ENCODE peak calls at places on chromosome 12, in six cellular contexts. P, Z, R, B, M and L are unnamed samples. For H3K27me3 and H3K4me1, the result is how much of the 10 kb centered on the place peaks cover.

GRCh38 chr12:53267309-53268008 is 640 bp upstream of the ESPL1 start:
- DNase-seq in B (no peak), M (no peak), R (peak), Z (no peak), P (no peak), L (peak)

GRCh38 chr12:96190403-96191170 is 3.6 kb upstream of the ELK3 start:
- DNase-seq in P (no peak), Z (no peak), R (peak), M (no peak), B (no peak), L (no peak)

GRCh38 chr12:6550294-6551062 is 5.4 kb downstream of the IFFO1 start:
- DNase-seq in Z (peak), B (peak), P (no peak), R (no peak), M (no peak), L (no peak)

GRCh38 chr12:116183741-116184141 is 93.8 kb downstream of the MED13L start:
- DNase-seq in P (no peak), Z (no peak), R (peak), M (no peak), B (no peak), L (no peak)

GRCh38 chr12:27644446-27644845 is 51.8 kb upstream of the REP15 start:
- DNase-seq in P (peak), B (no peak), R (peak), M (no peak), Z (no peak), L (no peak)

GRCh38 chr12:103632554-103633216 is 45.6 kb downstream of the STAB2 start:
- DNase-seq in B (no peak), R (peak), M (no peak), P (peak), Z (no peak), L (peak)

GRCh38 chr12:106246891-106247730 is 709 bp downstream of the CKAP4 start:
- DNase-seq in P (peak), B (peak), R (peak), M (peak), Z (peak), L (peak)

GRCh38 chr12:54028324-54029201 is at the start of gene HOXC6:
- DNase-seq in Z (no peak), B (no peak), M (no peak), R (peak), P (peak), L (no peak)

GRCh38 chr12:51480978-51481377 is 56.3 kb downstream of the SLC4A8 start:
- DNase-seq in M (no peak), P (no peak), R (no peak), Z (no peak), B (no peak), L (no peak)

GRCh38 chr12:76883151-76883550 is 4.3 kb upstream of the CSRP2 start:
- DNase-seq in B (no peak), M (no peak), R (peak), P (no peak), Z (no peak), L (no peak)

GRCh38 chr12:110658242-110658641 is 30.7 kb downstream of the HVCN1 start:
- DNase-seq in R (no peak), P (no peak), Z (no peak), M (no peak), B (no peak), L (no peak)

GRCh38 chr12:110548678-110549077 is 34.4 kb downstream of the PPTC7 start:
- DNase-seq in P (no peak), Z (no peak), M (no peak), R (peak), B (peak), L (no peak)

GRCh38 chr12:54526800-54527630 is 22.4 kb upstream of the PDE1B start:
- DNase-seq in B (peak), M (no peak), Z (peak), R (peak), P (peak), L (peak)

GRCh38 chr12:22527999-22528398 is 16.3 kb downstream of the C2CD5 start:
- DNase-seq in R (peak), P (no peak), Z (no peak), M (no peak), B (no peak), L (no peak)

GRCh38 chr12:26130728-26131127 is 5.9 kb upstream of the BHLHE41 start:
- DNase-seq in B (no peak), M (no peak), Z (no peak), R (no peak), P (no peak), L (no peak)

GRCh38 chr12:58925111-58925732 is 4.9 kb upstream of the LRIG3 start:
- DNase-seq in R (no peak), P (peak), M (no peak), B (no peak), Z (no peak), L (peak)

GRCh38 chr12:585062-586061 is 77.9 kb downstream of the NINJ2 start:
- DNase-seq in Z (no peak), M (no peak), R (no peak), B (peak), P (no peak), L (no peak)

GRCh38 chr12:119964876-119965275 is 24.2 kb upstream of the BICDL1 start:
- DNase-seq in B (no peak), R (no peak), Z (no peak), P (no peak), M (no peak), L (no peak)

GRCh38 chr12:49057888-49058287 is 2.7 kb downstream of the KMT2D start:
- DNase-seq in P (no peak), B (no peak), M (no peak), Z (no peak), R (peak), L (peak)

DNA sequence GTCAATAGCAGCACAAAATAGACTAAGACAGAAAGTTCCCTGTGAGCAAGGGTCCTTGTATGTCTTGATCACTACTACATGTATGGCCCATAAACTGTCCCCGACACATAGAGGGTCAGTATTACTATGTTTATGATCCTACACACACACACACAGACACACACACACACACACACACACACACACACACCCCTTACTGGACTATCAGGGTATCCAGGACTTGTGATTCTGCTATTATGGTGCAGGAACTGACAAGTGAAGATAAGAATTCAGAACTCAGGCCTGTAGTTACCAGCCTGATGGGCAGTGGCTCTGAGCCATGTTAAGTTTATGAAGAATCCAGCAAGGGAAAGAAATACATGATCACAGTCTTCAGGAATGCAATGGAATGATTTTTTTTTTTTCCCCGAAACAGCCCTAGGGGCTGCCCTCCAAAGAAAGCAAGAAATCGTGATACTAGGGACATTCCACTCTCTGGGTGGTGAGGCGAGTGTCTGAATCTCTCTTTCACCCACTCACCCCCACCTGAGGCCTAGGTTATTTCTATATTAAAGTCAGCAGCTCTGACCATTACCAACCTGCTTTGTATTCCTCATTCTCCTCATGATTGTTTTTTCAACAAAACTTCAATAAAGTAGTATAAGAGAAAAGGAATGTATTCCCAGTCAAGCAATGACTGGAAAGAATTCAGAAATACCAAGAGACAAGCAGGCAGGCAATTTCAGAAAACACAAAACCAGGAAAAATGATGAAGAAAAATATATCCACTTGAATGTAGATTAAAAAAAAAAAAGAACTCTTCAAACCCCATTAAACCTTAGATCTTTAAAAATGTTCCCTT is 105.8 kb downstream of the AVPR1A start:
- DNase-seq in Z (no peak), P (peak), B (no peak), R (peak), M (no peak), L (no peak)
- H3K4me3 ChIP-seq in Z (no peak), P (no peak), B (no peak), R (no peak), M (no peak), L (no peak)

GRCh38 chr12:65121956-65122469 is 908 bp upstream of the WIF1 start:
- DNase-seq in Z (no peak), P (no peak), R (no peak), M (no peak), B (no peak), L (no peak)
- H3K27me3 ChIP-seq in Z (half or more), P (half or more), R (half or more), M (under half), B (half or more), L (under half)

DNA sequence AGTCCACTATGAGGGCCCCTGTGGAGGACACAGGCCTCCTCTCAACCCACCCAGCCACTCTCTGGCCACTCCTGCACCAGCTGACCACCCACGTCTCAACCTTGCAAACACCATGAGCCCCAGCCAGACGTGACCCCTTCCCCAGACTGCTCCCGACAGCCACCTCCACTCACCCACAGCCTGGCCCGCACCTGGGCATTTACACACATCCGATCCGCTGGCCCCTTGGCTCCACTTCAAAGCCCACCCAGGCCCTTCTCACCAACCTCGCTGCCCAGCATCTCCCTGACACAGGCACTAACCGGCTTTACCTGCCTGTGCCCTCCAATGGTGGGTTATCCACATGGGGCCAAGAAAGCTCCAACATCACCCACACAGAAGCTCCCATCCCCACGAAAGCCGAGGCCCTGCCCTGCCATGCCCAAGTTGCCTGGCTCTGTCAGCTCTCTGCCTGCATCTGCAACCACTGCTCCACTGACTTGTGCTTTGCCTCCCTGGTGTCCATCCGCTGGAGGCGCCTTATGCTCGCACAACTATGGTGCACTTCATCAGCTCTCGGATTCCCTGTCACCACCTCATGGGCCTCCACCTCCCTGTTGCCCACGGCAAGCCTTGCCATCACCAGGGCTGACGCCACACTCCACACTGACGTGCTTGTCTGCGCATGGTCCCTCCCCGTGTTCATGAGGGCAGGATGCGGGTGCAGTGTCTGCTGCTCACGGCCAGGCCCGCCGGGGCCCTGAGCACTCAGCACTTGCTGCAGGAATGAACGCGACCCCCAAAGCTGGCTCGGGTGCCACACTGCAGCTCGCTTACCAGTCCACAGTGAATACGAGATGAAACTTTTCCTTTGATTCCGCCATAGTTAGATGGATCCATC is 16.7 kb downstream of the P2RX2 start:
- DNase-seq in B (no peak), M (no peak), Z (no peak), R (no peak), P (no peak), L (no peak)
- H3K4me1 ChIP-seq in B (under half), M (under half), Z (under half), R (under half), P (under half), L (under half)

GRCh38 chr12:123714302-123714627 is 2.1 kb downstream of the ATP6V0A2 start:
- DNase-seq in P (no peak), M (no peak), B (no peak), Z (no peak), R (no peak), L (no peak)
- H3K4me3 ChIP-seq in P (no peak), M (no peak), B (no peak), Z (peak), R (no peak), L (peak)